ENCODE peak calls at places on chromosomes 3 and 15, in nine cellular contexts. F is Karpas-422, H is lower lobe of right lung, J is body of pancreas, U is SJSA1, E is adrenal gland, P is HCT116, M is brain microvascular endothelial cell, N is fibroblast of lung. Q is an unnamed sample.
A peak's percentile ranks its signal among the peaks of the same experiment; 100 is the strongest.

GRCh38 chr3:123766195-123767019 is 117.7 kb downstream of the MYLK start:
- DNase-seq in M (no peak), F (no peak), E (no peak), N (peak; percentile 59), H (no peak), U (peak; percentile 66), J (no peak), P (no peak), Q (peak; percentile 69)

GRCh38 chr3:172918165-172918564 is 167.6 kb downstream of the ECT2 start:
- DNase-seq in F (no peak), U (peak; percentile 52), J (peak; percentile 24), H (no peak), M (peak; percentile 12), N (peak; percentile 74), P (no peak), E (no peak), Q (no peak)

GRCh38 chr3:148329481-148330220 is 368.1 kb upstream of the AGTR1 start:
- DNase-seq in P (no peak), N (peak; percentile 32), M (peak; percentile 18), E (no peak), H (no peak), J (no peak), F (no peak), U (no peak), Q (no peak)

GRCh38 chr3:71128951-71129350 is 454.6 kb downstream of the FOXP1 start:
- DNase-seq in U (no peak), H (no peak), N (peak; percentile 56), J (no peak), E (no peak), F (no peak), P (no peak), M (peak; percentile 60), Q (no peak)

GRCh38 chr3:51350751-51351150 is 34.3 kb upstream of the MANF start:
- DNase-seq in F (no peak), H (no peak), P (no peak), J (no peak), U (no peak), M (no peak), E (no peak), N (no peak), Q (no peak)

GRCh38 chr15:53811530-53811929 is 52.1 kb upstream of the WDR72 start:
- DNase-seq in F (peak; percentile 49), J (no peak), M (no peak), U (no peak), N (peak; percentile 29), H (no peak), E (no peak), P (peak; percentile 7), Q (no peak)

GRCh38 chr3:37453393-37454391 is 279.3 kb upstream of the LRRFIP2 start:
- DNase-seq in N (peak; percentile 16), E (peak; percentile 88), F (no peak), U (no peak), M (no peak), J (peak; percentile 64), P (no peak), H (peak; percentile 65), Q (peak; percentile 86)

GRCh38 chr15:73368301-73369072 is at the start of gene HCN4:
- DNase-seq in M (no peak), J (peak; percentile 40), P (no peak), U (no peak), N (no peak), E (no peak), F (no peak), H (no peak), Q (no peak)

GRCh38 chr15:64455951-64456350 is 4.4 kb upstream of the ZNF609 start:
- DNase-seq in H (no peak), P (no peak), J (peak; percentile 22), F (peak; percentile 95), E (peak; percentile 55), M (no peak), U (no peak), N (peak; percentile 27), Q (peak; percentile 73)

GRCh38 chr15:60000824-60001641 is 3.1 kb upstream of the FOXB1 start:
- DNase-seq in P (no peak), H (no peak), U (no peak), N (peak; percentile 19), E (no peak), M (no peak), F (no peak), J (no peak), Q (no peak)

GRCh38 chr15:80160570-80161156 is 7.9 kb downstream of the FAH start:
- DNase-seq in E (peak; percentile 88), P (no peak), F (no peak), H (peak; percentile 86), M (peak; percentile 90), U (no peak), J (peak; percentile 29), N (peak; percentile 93), Q (peak; percentile 85)

GRCh38 chr15:29924750-29925149 is 102.5 kb upstream of the TJP1 start:
- DNase-seq in E (no peak), M (peak; percentile 79), U (peak; percentile 91), J (peak; percentile 37), F (no peak), H (peak; percentile 47), N (peak; percentile 53), P (no peak), Q (no peak)
- H3K4me3 ChIP-seq in E (no peak overlapping the region), M (no peak overlapping the region), U (no peak overlapping the region), J (no peak overlapping the region), F (no peak overlapping the region), H (no peak overlapping the region), N (no peak overlapping the region), P (peak overlapping the region; percentile 20), Q (no peak overlapping the region)

GRCh38 chr3:132284756-132285619 is 32.2 kb upstream of the ACP3 start:
- DNase-seq in J (no peak), F (peak; percentile 50), N (no peak), P (no peak), M (no peak), H (peak; percentile 69), E (no peak), U (no peak), Q (peak; percentile 54)
- H3K27ac ChIP-seq in J (peak overlapping the region; percentile 42), F (no peak overlapping the region), N (no peak overlapping the region), P (no peak overlapping the region), M (no peak overlapping the region), H (peak overlapping the region; percentile 73), E (no peak overlapping the region), U (no peak overlapping the region), Q (no peak overlapping the region)

DNA sequence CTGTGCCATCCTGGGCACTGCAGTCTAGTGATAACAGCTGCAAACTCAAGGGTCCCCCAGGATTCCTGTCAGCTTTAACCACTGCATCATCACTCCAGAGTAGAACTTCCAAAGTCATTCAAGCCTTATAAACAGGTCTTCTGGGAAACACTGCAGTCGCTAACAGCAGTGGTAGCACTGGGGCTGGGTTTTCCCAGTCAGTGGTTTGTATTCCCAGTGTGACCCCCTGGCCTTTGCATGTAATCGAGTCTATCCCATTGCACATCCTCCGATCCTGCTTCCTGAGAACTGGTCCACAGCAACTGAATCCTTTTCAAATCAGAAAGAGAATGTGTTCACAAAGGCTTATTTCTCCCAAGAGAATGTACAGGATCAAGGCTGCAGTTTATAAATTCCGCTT is 623.5 kb downstream of the EDEM1 start:
- DNase-seq in J (no peak), U (no peak), M (no peak), E (no peak), H (no peak), P (no peak), N (no peak), F (no peak), Q (no peak)
- H3K27me3 ChIP-seq in J (no peaks in the 10 kb centered on the region), U (no peaks in the 10 kb centered on the region), M (no peaks in the 10 kb centered on the region), E (no peaks in the 10 kb centered on the region), H (no peaks in the 10 kb centered on the region), P (no peaks in the 10 kb centered on the region), N (no peaks in the 10 kb centered on the region), F (no peaks in the 10 kb centered on the region), Q (no peaks in the 10 kb centered on the region)

GRCh38 chr15:51192560-51193280 is 98.0 kb upstream of the TNFAIP8L3 start:
- DNase-seq in F (peak; percentile 92), E (peak; percentile 93), H (peak; percentile 89), M (peak; percentile 88), P (peak; percentile 61), J (peak; percentile 88), N (peak; percentile 86), U (peak; percentile 88), Q (peak; percentile 97)

GRCh38 chr15:51190424-51191068 is 95.8 kb upstream of the TNFAIP8L3 start:
- DNase-seq in H (no peak), J (no peak), N (no peak), P (no peak), M (no peak), F (no peak), E (peak; percentile 17), U (no peak), Q (peak; percentile 82)

GRCh38 chr15:51193526-51193925 is 98.8 kb upstream of the TNFAIP8L3 start:
- DNase-seq in F (no peak), N (no peak), P (no peak), M (peak; percentile 9), E (no peak), H (no peak), J (no peak), U (no peak), Q (no peak)

GRCh38 chr15:51191072-51191665 is 96.5 kb upstream of the TNFAIP8L3 start:
- DNase-seq in P (no peak), N (no peak), E (no peak), J (no peak), U (no peak), F (no peak), M (no peak), H (no peak), Q (no peak)

DNA sequence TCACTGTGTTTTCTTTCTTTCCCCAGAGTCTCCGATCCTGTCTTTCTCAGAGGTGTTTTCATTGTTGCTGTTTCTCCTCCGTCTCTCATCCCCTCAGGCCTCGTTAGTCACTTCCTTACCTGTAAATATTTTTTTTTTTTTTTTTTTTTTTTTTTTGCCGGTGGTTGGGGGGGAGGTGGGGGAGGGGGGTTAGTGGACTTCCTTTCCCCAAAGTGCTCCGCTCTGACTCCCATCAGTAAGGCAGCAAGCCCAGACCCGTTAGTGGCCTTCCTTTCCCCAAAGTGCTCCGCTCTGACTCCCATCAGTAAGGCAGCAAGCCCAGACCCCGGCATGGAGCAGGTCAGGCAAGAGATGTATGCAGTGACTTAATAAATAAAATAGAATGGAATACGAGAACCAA is 97.1 kb upstream of the TNFAIP8L3 start:
- DNase-seq in F (no peak), P (no peak), N (no peak), U (no peak), J (no peak), E (no peak), H (no peak), M (no peak), Q (no peak)
- H3K4me3 ChIP-seq in F (no peak overlapping the region), P (no peak overlapping the region), N (no peak overlapping the region), U (no peak overlapping the region), J (no peak overlapping the region), E (no peak overlapping the region), H (no peak overlapping the region), M (no peak overlapping the region), Q (no peak overlapping the region)